ENCODE peak calls at places on chromosomes 13 and 19, in ten cellular contexts. One of them, this sample, is unnamed.

GRCh38 chr19:58518261-58519086 is 1.1 kb downstream of the ZBTB45 start:
- DNase-seq in MM.1S: no peak
- DNase-seq in GM12878: no peak
- DNase-seq in fibroblast of lung: no peak
- DNase-seq in IMR-90: no peak
- DNase-seq in NT2/D1: no peak
- DNase-seq in mammary epithelial cell: no peak
- DNase-seq in neural progenitor cell: no peak
- DNase-seq in H9: peak
- DNase-seq in PC-3: peak
- DNase-seq in this sample: no peak

GRCh38 chr13:98216711-98217110 is 39.6 kb upstream of the RNF113B start:
- DNase-seq in MM.1S: no peak
- DNase-seq in GM12878: peak
- DNase-seq in fibroblast of lung: no peak
- DNase-seq in IMR-90: peak
- DNase-seq in NT2/D1: no peak
- DNase-seq in mammary epithelial cell: no peak
- DNase-seq in neural progenitor cell: no peak
- DNase-seq in H9: no peak
- DNase-seq in PC-3: no peak
- DNase-seq in this sample: no peak

GRCh38 chr19:771332-771785 is 20.4 kb downstream of the MISP start:
- DNase-seq in MM.1S: peak
- DNase-seq in GM12878: no peak
- DNase-seq in fibroblast of lung: peak
- DNase-seq in IMR-90: peak
- DNase-seq in NT2/D1: no peak
- DNase-seq in mammary epithelial cell: peak
- DNase-seq in neural progenitor cell: peak
- DNase-seq in H9: peak
- DNase-seq in PC-3: peak
- DNase-seq in this sample: peak

GRCh38 chr19:7417671-7418324 is 69.1 kb downstream of the ARHGEF18 start:
- DNase-seq in MM.1S: no peak
- DNase-seq in GM12878: no peak
- DNase-seq in fibroblast of lung: peak
- DNase-seq in IMR-90: peak
- DNase-seq in NT2/D1: no peak
- DNase-seq in mammary epithelial cell: no peak
- DNase-seq in neural progenitor cell: no peak
- DNase-seq in H9: no peak
- DNase-seq in PC-3: no peak
- DNase-seq in this sample: no peak

GRCh38 chr19:33208371-33208770 is 14.2 kb downstream of the LRP3 start:
- DNase-seq in MM.1S: no peak
- DNase-seq in GM12878: no peak
- DNase-seq in fibroblast of lung: no peak
- DNase-seq in IMR-90: no peak
- DNase-seq in NT2/D1: no peak
- DNase-seq in mammary epithelial cell: no peak
- DNase-seq in neural progenitor cell: no peak
- DNase-seq in H9: no peak
- DNase-seq in PC-3: no peak
- DNase-seq in this sample: peak

GRCh38 chr13:43895940-43896339 is 16.2 kb downstream of the LACC1 start:
- DNase-seq in MM.1S: no peak
- DNase-seq in GM12878: no peak
- DNase-seq in fibroblast of lung: peak
- DNase-seq in IMR-90: peak
- DNase-seq in NT2/D1: no peak
- DNase-seq in mammary epithelial cell: no peak
- DNase-seq in neural progenitor cell: no peak
- DNase-seq in H9: no peak
- DNase-seq in PC-3: no peak
- DNase-seq in this sample: no peak

GRCh38 chr13:20414475-20415287 is 111.0 kb downstream of the CRYL1 start:
- DNase-seq in MM.1S: no peak
- DNase-seq in GM12878: no peak
- DNase-seq in fibroblast of lung: no peak
- DNase-seq in IMR-90: no peak
- DNase-seq in NT2/D1: no peak
- DNase-seq in mammary epithelial cell: no peak
- DNase-seq in neural progenitor cell: no peak
- DNase-seq in H9: peak
- DNase-seq in PC-3: no peak
- DNase-seq in this sample: no peak

GRCh38 chr19:47021536-47022139 is 2.0 kb downstream of the NPAS1 start:
- DNase-seq in MM.1S: no peak
- DNase-seq in GM12878: no peak
- DNase-seq in fibroblast of lung: peak
- DNase-seq in IMR-90: no peak
- DNase-seq in NT2/D1: no peak
- DNase-seq in mammary epithelial cell: no peak
- DNase-seq in neural progenitor cell: peak
- DNase-seq in H9: peak
- DNase-seq in PC-3: no peak
- DNase-seq in this sample: peak

GRCh38 chr19:1410136-1410786 is 2.9 kb downstream of the DAZAP1 start:
- DNase-seq in MM.1S: no peak
- DNase-seq in GM12878: no peak
- DNase-seq in fibroblast of lung: peak
- DNase-seq in IMR-90: peak
- DNase-seq in NT2/D1: no peak
- DNase-seq in mammary epithelial cell: no peak
- DNase-seq in neural progenitor cell: no peak
- DNase-seq in H9: no peak
- DNase-seq in PC-3: peak
- DNase-seq in this sample: peak

GRCh38 chr13:71867101-71867814 is at the start of gene DACH1:
- DNase-seq in MM.1S: peak
- DNase-seq in GM12878: no peak
- DNase-seq in fibroblast of lung: peak
- DNase-seq in IMR-90: peak
- DNase-seq in NT2/D1: no peak
- DNase-seq in mammary epithelial cell: peak
- DNase-seq in neural progenitor cell: peak
- DNase-seq in H9: peak
- DNase-seq in PC-3: peak
- DNase-seq in this sample: peak

DNA sequence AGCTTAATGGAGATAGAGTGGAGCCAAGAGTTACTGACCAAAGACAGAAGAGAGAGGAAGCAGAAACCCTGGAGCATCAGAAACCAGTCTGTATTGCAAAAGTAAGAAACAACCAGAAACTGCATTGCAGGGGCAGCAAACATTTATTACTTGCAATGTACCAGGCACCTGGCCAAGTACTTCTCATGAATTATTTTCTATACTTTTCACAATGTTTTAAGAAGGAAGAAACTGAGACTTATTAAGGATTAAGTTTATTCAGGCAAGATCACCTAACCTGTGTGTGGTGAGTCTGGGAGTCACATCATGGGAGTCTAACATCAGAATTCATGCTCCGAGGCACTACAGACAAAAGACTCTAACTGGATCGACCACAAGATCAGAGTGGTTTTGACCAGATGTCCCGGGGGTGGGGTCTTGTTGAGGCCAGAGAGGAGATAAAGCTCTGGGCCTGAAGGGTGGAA is 47.4 kb downstream of the TNFRSF19 start:
- DNase-seq in MM.1S: no peak
- DNase-seq in GM12878: no peak
- DNase-seq in fibroblast of lung: peak
- DNase-seq in IMR-90: peak
- DNase-seq in NT2/D1: no peak
- DNase-seq in mammary epithelial cell: peak
- DNase-seq in neural progenitor cell: no peak
- DNase-seq in H9: no peak
- DNase-seq in PC-3: no peak
- DNase-seq in this sample: no peak
- H3K9ac ChIP-seq in MM.1S: no peak
- H3K9ac ChIP-seq in GM12878: no peak
- H3K9ac ChIP-seq in fibroblast of lung: no peak
- H3K9ac ChIP-seq in IMR-90: no peak
- H3K9ac ChIP-seq in NT2/D1: no peak
- H3K9ac ChIP-seq in mammary epithelial cell: no peak
- H3K9ac ChIP-seq in neural progenitor cell: no peak
- H3K9ac ChIP-seq in H9: no peak
- H3K9ac ChIP-seq in PC-3: no peak
- H3K9ac ChIP-seq in this sample: no peak

GRCh38 chr13:33644607-33645543 is 173.1 kb upstream of the RFC3 start:
- DNase-seq in MM.1S: no peak
- DNase-seq in GM12878: no peak
- DNase-seq in fibroblast of lung: peak
- DNase-seq in IMR-90: peak
- DNase-seq in NT2/D1: no peak
- DNase-seq in mammary epithelial cell: peak
- DNase-seq in neural progenitor cell: no peak
- DNase-seq in H9: no peak
- DNase-seq in PC-3: peak
- DNase-seq in this sample: no peak

GRCh38 chr13:33640832-33641231 is 177.1 kb upstream of the RFC3 start:
- DNase-seq in MM.1S: no peak
- DNase-seq in GM12878: no peak
- DNase-seq in fibroblast of lung: no peak
- DNase-seq in IMR-90: peak
- DNase-seq in NT2/D1: no peak
- DNase-seq in mammary epithelial cell: peak
- DNase-seq in neural progenitor cell: no peak
- DNase-seq in H9: no peak
- DNase-seq in PC-3: no peak
- DNase-seq in this sample: no peak

GRCh38 chr13:33645591-33646554 is 172.1 kb upstream of the RFC3 start:
- DNase-seq in MM.1S: no peak
- DNase-seq in GM12878: no peak
- DNase-seq in fibroblast of lung: no peak
- DNase-seq in IMR-90: no peak
- DNase-seq in NT2/D1: no peak
- DNase-seq in mammary epithelial cell: no peak
- DNase-seq in neural progenitor cell: no peak
- DNase-seq in H9: no peak
- DNase-seq in PC-3: no peak
- DNase-seq in this sample: no peak

GRCh38 chr13:33639640-33640080 is 178.3 kb upstream of the RFC3 start:
- DNase-seq in MM.1S: no peak
- DNase-seq in GM12878: peak
- DNase-seq in fibroblast of lung: no peak
- DNase-seq in IMR-90: no peak
- DNase-seq in NT2/D1: no peak
- DNase-seq in mammary epithelial cell: peak
- DNase-seq in neural progenitor cell: no peak
- DNase-seq in H9: no peak
- DNase-seq in PC-3: peak
- DNase-seq in this sample: no peak

GRCh38 chr13:33642374-33643065 is 175.4 kb upstream of the RFC3 start:
- DNase-seq in MM.1S: no peak
- DNase-seq in GM12878: no peak
- DNase-seq in fibroblast of lung: peak
- DNase-seq in IMR-90: peak
- DNase-seq in NT2/D1: no peak
- DNase-seq in mammary epithelial cell: peak
- DNase-seq in neural progenitor cell: peak
- DNase-seq in H9: no peak
- DNase-seq in PC-3: peak
- DNase-seq in this sample: no peak
- H3K9ac ChIP-seq in MM.1S: no peak
- H3K9ac ChIP-seq in GM12878: no peak
- H3K9ac ChIP-seq in fibroblast of lung: no peak
- H3K9ac ChIP-seq in IMR-90: peak
- H3K9ac ChIP-seq in NT2/D1: no peak
- H3K9ac ChIP-seq in mammary epithelial cell: no peak
- H3K9ac ChIP-seq in neural progenitor cell: no peak
- H3K9ac ChIP-seq in H9: no peak
- H3K9ac ChIP-seq in PC-3: no peak
- H3K9ac ChIP-seq in this sample: no peak

DNA sequence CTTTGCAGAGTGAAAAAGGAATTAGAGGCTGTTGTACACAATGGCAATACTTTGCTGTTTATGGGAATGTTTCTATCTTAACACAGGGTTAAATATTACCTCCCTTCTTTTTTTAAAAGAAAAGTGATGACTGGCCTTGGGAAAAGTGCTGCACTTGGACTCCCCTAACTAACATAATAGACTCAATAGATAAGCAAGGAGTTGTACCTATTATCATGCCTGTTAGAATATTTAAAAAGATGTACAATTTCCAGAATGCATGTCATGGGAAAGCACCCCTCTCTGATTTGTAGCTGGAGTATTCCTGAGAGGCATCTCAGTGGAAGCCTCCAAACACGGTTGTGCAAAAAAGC is 79.3 kb upstream of the GPC6 start:
- DNase-seq in MM.1S: no peak
- DNase-seq in GM12878: no peak
- DNase-seq in fibroblast of lung: peak
- DNase-seq in IMR-90: no peak
- DNase-seq in NT2/D1: no peak
- DNase-seq in mammary epithelial cell: no peak
- DNase-seq in neural progenitor cell: no peak
- DNase-seq in H9: no peak
- DNase-seq in PC-3: no peak
- DNase-seq in this sample: no peak
- H3K9ac ChIP-seq in MM.1S: no peak
- H3K9ac ChIP-seq in GM12878: no peak
- H3K9ac ChIP-seq in fibroblast of lung: no peak
- H3K9ac ChIP-seq in IMR-90: no peak
- H3K9ac ChIP-seq in NT2/D1: no peak
- H3K9ac ChIP-seq in mammary epithelial cell: no peak
- H3K9ac ChIP-seq in neural progenitor cell: no peak
- H3K9ac ChIP-seq in H9: no peak
- H3K9ac ChIP-seq in PC-3: no peak
- H3K9ac ChIP-seq in this sample: no peak

GRCh38 chr13:37211542-37211941 is 106.1 kb upstream of the CSNK1A1L start:
- DNase-seq in MM.1S: no peak
- DNase-seq in GM12878: no peak
- DNase-seq in fibroblast of lung: no peak
- DNase-seq in IMR-90: no peak
- DNase-seq in NT2/D1: no peak
- DNase-seq in mammary epithelial cell: no peak
- DNase-seq in neural progenitor cell: peak
- DNase-seq in H9: no peak
- DNase-seq in PC-3: no peak
- DNase-seq in this sample: no peak

GRCh38 chr13:37202264-37202663 is 96.8 kb upstream of the CSNK1A1L start:
- DNase-seq in MM.1S: no peak
- DNase-seq in GM12878: no peak
- DNase-seq in fibroblast of lung: peak
- DNase-seq in IMR-90: peak
- DNase-seq in NT2/D1: no peak
- DNase-seq in mammary epithelial cell: no peak
- DNase-seq in neural progenitor cell: no peak
- DNase-seq in H9: no peak
- DNase-seq in PC-3: no peak
- DNase-seq in this sample: no peak

GRCh38 chr13:37209621-37210020 is 104.2 kb upstream of the CSNK1A1L start:
- DNase-seq in MM.1S: no peak
- DNase-seq in GM12878: no peak
- DNase-seq in fibroblast of lung: peak
- DNase-seq in IMR-90: peak
- DNase-seq in NT2/D1: no peak
- DNase-seq in mammary epithelial cell: no peak
- DNase-seq in neural progenitor cell: no peak
- DNase-seq in H9: no peak
- DNase-seq in PC-3: no peak
- DNase-seq in this sample: no peak

GRCh38 chr13:37207646-37208045 is 102.2 kb upstream of the CSNK1A1L start:
- DNase-seq in MM.1S: no peak
- DNase-seq in GM12878: no peak
- DNase-seq in fibroblast of lung: peak
- DNase-seq in IMR-90: no peak
- DNase-seq in NT2/D1: no peak
- DNase-seq in mammary epithelial cell: no peak
- DNase-seq in neural progenitor cell: no peak
- DNase-seq in H9: no peak
- DNase-seq in PC-3: no peak
- DNase-seq in this sample: no peak

GRCh38 chr13:37208052-37208451 is 102.6 kb upstream of the CSNK1A1L start:
- DNase-seq in MM.1S: no peak
- DNase-seq in GM12878: no peak
- DNase-seq in fibroblast of lung: peak
- DNase-seq in IMR-90: peak
- DNase-seq in NT2/D1: no peak
- DNase-seq in mammary epithelial cell: no peak
- DNase-seq in neural progenitor cell: no peak
- DNase-seq in H9: no peak
- DNase-seq in PC-3: no peak
- DNase-seq in this sample: no peak
- H3K9ac ChIP-seq in MM.1S: no peak
- H3K9ac ChIP-seq in GM12878: no peak
- H3K9ac ChIP-seq in fibroblast of lung: no peak
- H3K9ac ChIP-seq in IMR-90: no peak
- H3K9ac ChIP-seq in NT2/D1: no peak
- H3K9ac ChIP-seq in mammary epithelial cell: no peak
- H3K9ac ChIP-seq in neural progenitor cell: no peak
- H3K9ac ChIP-seq in H9: no peak
- H3K9ac ChIP-seq in PC-3: no peak
- H3K9ac ChIP-seq in this sample: no peak

This sample was measured in kidney.